ENCODE peak calls at places on chromosomes 7 and 10, in five cellular contexts. L is H1, U is H9, G is mesenchymal stem cell, M is trophoblast cell. D is an unnamed sample.

GRCh38 chr7:107162466-107162865 is 6.3 kb upstream of the HBP1 start:
- DNase-seq in L (no peak), U (no peak), G (no peak), M (no peak), D (no peak)

GRCh38 chr7:45891462-45892402 is 3.4 kb downstream of the IGFBP1 start:
- DNase-seq in L (no peak), U (no peak), G (no peak), M (no peak), D (no peak)

GRCh38 chr7:111835066-111835465 is 272.8 kb upstream of the IMMP2L start:
- DNase-seq in L (no peak), U (no peak), G (no peak), M (peak), D (no peak)

GRCh38 chr10:44306147-44306710 is 78.7 kb downstream of the CXCL12 start:
- DNase-seq in L (no peak), U (no peak), G (peak), M (no peak), D (no peak)

GRCh38 chr10:30398788-30399187 is 35.2 kb upstream of the MAP3K8 start:
- DNase-seq in L (no peak), U (no peak), G (no peak), M (no peak), D (no peak)

GRCh38 chr10:102335184-102335583 is 60.3 kb upstream of the NFKB2 start:
- DNase-seq in L (no peak), U (no peak), G (no peak), M (no peak), D (no peak)

GRCh38 chr7:51186531-51186930 is 130.1 kb downstream of the COBL start:
- DNase-seq in L (no peak), U (no peak), G (peak), M (no peak), D (no peak)

GRCh38 chr10:60444494-60445064 is 54.9 kb upstream of the ANK3 start:
- DNase-seq in L (no peak), U (no peak), G (no peak), M (peak), D (peak)

GRCh38 chr10:108393111-108393510 is 1228.6 kb upstream of the SORCS1 start:
- DNase-seq in L (no peak), U (no peak), G (no peak), M (no peak), D (no peak)

GRCh38 chr7:13321321-13321720 is 633.9 kb downstream of the ARL4A start:
- DNase-seq in L (no peak), U (no peak), G (no peak), M (no peak), D (no peak)

GRCh38 chr7:39172137-39172536 is 194.4 kb downstream of the POU6F2 start:
- DNase-seq in L (no peak), U (no peak), G (no peak), M (peak), D (no peak)

GRCh38 chr10:119853584-119853983 is 19.1 kb downstream of the MCMBP start:
- DNase-seq in L (no peak), U (no peak), G (no peak), M (no peak), D (no peak)

GRCh38 chr10:119852822-119853221 is 19.8 kb downstream of the MCMBP start:
- DNase-seq in L (no peak), U (no peak), G (no peak), M (no peak), D (no peak)

GRCh38 chr10:119849944-119850343 is 22.7 kb downstream of the MCMBP start:
- DNase-seq in L (no peak), U (no peak), G (no peak), M (no peak), D (no peak)

GRCh38 chr10:119852277-119852676 is 20.4 kb downstream of the MCMBP start:
- DNase-seq in L (no peak), U (no peak), G (no peak), M (no peak), D (no peak)

DNA sequence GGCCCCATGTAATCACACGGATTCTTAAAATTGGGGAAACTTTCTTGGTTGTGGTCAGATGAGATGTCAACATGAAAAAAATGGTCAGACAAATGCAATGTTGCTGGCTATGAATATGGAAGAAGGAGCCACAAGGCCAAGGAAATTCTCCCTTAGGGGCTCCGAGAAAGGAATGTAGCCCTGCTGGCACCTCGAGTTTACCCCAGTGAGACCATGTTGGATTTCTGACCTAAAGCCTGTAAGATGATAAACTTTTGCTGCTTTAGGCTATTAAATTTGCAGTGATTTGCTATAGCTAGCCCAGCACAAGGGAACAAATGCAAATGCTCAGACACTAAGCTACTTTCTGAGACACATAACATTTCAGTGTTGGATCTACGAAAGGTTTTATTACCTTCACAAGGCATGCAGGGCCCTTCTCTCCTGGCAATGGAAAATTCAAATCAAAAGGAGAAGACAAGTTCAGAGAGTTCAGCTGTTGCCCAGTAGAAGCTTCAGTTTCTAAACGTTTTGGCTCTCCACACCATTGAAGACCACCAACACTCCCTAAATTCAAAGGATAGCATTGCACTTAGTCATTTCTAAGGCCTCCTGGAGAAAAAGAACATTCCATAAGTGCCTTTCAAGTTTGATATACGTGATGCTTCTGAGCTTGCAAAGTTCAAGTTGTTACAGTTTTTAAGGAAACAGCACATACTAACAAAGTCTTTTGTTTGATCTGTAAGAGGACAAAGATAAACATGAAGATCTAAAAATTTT is 23.4 kb downstream of the MCMBP start:
- DNase-seq in L (no peak), U (no peak), G (peak), M (peak), D (no peak)
- H2BK5ac ChIP-seq in L (no peak), U (no peak), G (peak), M (peak), D (no peak)

GRCh38 chr10:123912466-123913201 is 21.0 kb upstream of the CPXM2 start:
- DNase-seq in L (no peak), U (no peak), G (no peak), M (no peak), D (no peak)
- H3K4ac ChIP-seq in L (no peak), U (no peak), G (no peak), M (no peak), D (no peak)

DNA sequence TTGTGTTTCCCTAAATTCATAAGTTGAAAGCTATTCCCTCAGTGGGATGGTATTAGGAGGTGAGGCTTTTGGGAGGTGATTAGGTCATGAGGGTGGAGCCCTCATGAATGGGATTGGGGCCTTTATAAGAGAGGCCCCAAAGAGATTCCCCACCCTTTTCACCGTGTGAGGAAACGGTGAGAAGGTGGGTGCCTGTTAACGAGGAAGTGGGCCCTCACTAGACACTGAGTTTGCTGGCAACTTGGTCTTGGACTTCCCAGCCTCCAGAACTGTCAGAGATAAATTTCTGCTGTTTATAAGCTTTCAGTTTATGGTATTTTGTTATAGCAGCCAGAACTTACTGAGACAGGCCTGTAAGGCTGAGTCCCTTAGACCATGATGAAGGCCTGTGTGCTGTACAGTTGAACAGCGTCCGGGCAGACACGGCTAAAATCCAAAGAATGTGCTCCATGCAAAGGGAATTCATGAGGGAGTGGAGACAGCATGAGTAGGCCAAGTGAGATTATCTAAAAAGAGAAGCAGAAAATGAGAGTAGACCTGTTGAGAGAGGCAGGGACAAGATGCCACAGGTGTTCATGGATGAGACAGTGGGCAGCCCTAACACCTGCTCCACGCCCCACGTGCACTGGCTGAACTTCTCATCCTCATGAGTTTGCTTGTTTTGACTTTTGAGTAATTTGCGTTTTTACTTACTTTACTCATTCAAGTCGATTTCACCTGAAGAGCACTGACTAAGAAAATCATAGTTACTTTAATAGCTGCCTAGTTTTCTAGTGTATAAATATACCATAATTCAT is 66.9 kb upstream of the SFMBT2 start:
- DNase-seq in L (no peak), U (no peak), G (no peak), M (peak), D (no peak)
- H2BK12ac ChIP-seq in L (no peak), U (no peak), G (no peak), M (no peak), D (no peak)

DNA sequence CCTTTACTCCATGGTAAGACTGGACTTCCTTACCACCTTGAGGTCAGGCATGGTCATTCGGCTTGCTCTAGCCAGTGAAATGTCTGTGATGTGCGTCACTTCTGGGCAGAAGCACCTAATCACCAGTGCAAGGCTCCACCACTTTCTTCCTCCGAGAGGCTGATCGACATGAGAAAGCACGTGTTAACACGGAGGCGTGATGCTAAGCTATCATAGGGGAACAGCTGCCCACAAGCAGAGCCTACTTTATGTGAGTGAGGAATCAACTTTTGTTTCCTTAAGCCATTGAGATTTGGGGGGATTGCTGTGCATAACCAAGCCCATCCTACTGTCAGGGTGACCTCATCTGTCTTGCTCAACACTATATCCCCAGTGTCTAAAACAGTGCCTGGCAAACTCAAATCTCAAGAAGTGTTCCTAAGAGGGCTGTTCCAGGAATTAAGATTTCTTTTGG is 23.1 kb upstream of the SAR1A start:
- DNase-seq in L (no peak), U (no peak), G (no peak), M (peak), D (no peak)
- H2BK5ac ChIP-seq in L (no peak), U (no peak), G (no peak), M (no peak), D (no peak)

GRCh38 chr7:44757311-44757710 is 8.7 kb downstream of the ZMIZ2 start:
- DNase-seq in L (no peak), U (no peak), G (no peak), M (no peak), D (no peak)

GRCh38 chr7:44756904-44757303 is 8.3 kb downstream of the ZMIZ2 start:
- DNase-seq in L (no peak), U (no peak), G (no peak), M (no peak), D (no peak)

GRCh38 chr7:44752822-44753221 is 4.2 kb downstream of the ZMIZ2 start:
- DNase-seq in L (no peak), U (no peak), G (no peak), M (no peak), D (no peak)

GRCh38 chr7:44755698-44756627 is 7.3 kb downstream of the ZMIZ2 start:
- DNase-seq in L (no peak), U (no peak), G (no peak), M (no peak), D (no peak)

GRCh38 chr7:44754802-44755697 is 6.4 kb downstream of the ZMIZ2 start:
- DNase-seq in L (no peak), U (no peak), G (no peak), M (no peak), D (no peak)
- H3K4ac ChIP-seq in L (no peak), U (no peak), G (peak), M (no peak), D (peak)